ENCODE peak calls at places on chromosome 13, in four cellular contexts. H is uterus, V is WTC11, S is osteocyte. L is an unnamed sample.

GRCh38 chr13:26759907-26760834 is at the start of gene GPR12:
- DNase-seq in H (no peak), V (peak; percentile 16), S (no peak), L (no peak)

GRCh38 chr13:79398915-79399314 is 7.1 kb downstream of the RBM26 start:
- DNase-seq in H (no peak), V (no peak), S (no peak), L (no peak)

GRCh38 chr13:36297259-36297599 is 385 bp downstream of the CCDC169 start:
- DNase-seq in H (no peak), V (no peak), S (no peak), L (peak; percentile 90)

GRCh38 chr13:59300347-59301165 is 863.2 kb downstream of the DIAPH3 start:
- DNase-seq in H (no peak), V (no peak), S (no peak), L (no peak)

GRCh38 chr13:95231393-95231792 is 69.9 kb downstream of the ABCC4 start:
- DNase-seq in H (no peak), V (no peak), S (peak; percentile 49), L (no peak)

GRCh38 chr13:99693351-99693750 is 192.1 kb downstream of the TM9SF2 start:
- DNase-seq in H (no peak), V (no peak), S (no peak), L (no peak)

GRCh38 chr13:78341032-78341431 is 262.3 kb downstream of the POU4F1 start:
- DNase-seq in H (no peak), V (no peak), S (no peak), L (no peak)

GRCh38 chr13:42066542-42066941 is 18.1 kb downstream of the DGKH start:
- DNase-seq in H (no peak), V (no peak), S (no peak), L (no peak)

GRCh38 chr13:47594833-47595232 is 406.2 kb downstream of the SUCLA2 start:
- DNase-seq in H (no peak), V (no peak), S (no peak), L (no peak)

GRCh38 chr13:68056816-68057710 is 826.9 kb upstream of the PCDH9 start:
- DNase-seq in H (no peak), V (no peak), S (no peak), L (no peak)

GRCh38 chr13:97843201-97843600 is 110.3 kb upstream of the IPO5 start:
- DNase-seq in H (no peak), V (no peak), S (no peak), L (no peak)

GRCh38 chr13:93446256-93446655 is 219.6 kb downstream of the GPC6 start:
- DNase-seq in H (no peak), V (no peak), S (no peak), L (no peak)

GRCh38 chr13:73922728-73923393 is 211.3 kb downstream of the KLF12 start:
- DNase-seq in H (no peak), V (no peak), S (no peak), L (no peak)

GRCh38 chr13:62320731-62321130 is 905.1 kb upstream of the PCDH20 start:
- DNase-seq in H (no peak), V (no peak), S (no peak), L (no peak)

GRCh38 chr13:108121406-108121805 is 93.9 kb downstream of the LIG4 start:
- DNase-seq in H (no peak), V (no peak), S (no peak), L (no peak)

GRCh38 chr13:98664047-98664446 is 87.1 kb upstream of the STK24 start:
- DNase-seq in H (no peak), V (no peak), S (no peak), L (no peak)

GRCh38 chr13:64925284-64925683 is 2304.9 kb downstream of the PCDH9 start:
- DNase-seq in H (no peak), V (peak; percentile 54), S (peak; percentile 81), L (no peak)

GRCh38 chr13:32940601-32941000 is 75.6 kb upstream of the KL start:
- DNase-seq in H (no peak), V (no peak), S (peak; percentile 73), L (no peak)

GRCh38 chr13:101397742-101398141 is 18.6 kb downstream of the NALCN start:
- DNase-seq in H (no peak), V (no peak), S (no peak), L (no peak)

GRCh38 chr13:33186851-33187250 is 98.7 kb downstream of the STARD13 start:
- DNase-seq in H (no peak), V (no peak), S (no peak), L (no peak)

GRCh38 chr13:48412100-48412556 is 785 bp downstream of the LPAR6 start:
- DNase-seq in H (no peak), V (no peak), S (no peak), L (no peak)

GRCh38 chr13:111267784-111268183 is 52.7 kb upstream of the TEX29 start:
- DNase-seq in H (no peak), V (no peak), S (no peak), L (no peak)

GRCh38 chr13:40680659-40681323 is 14.3 kb upstream of the FOXO1 start:
- DNase-seq in H (no peak), V (peak; percentile 54), S (peak; percentile 25), L (no peak)

GRCh38 chr13:113731192-113732175 is 27.5 kb upstream of the TMEM255B start:
- DNase-seq in H (no peak), V (no peak), S (no peak), L (no peak)

GRCh38 chr13:99610702-99611289 is 109.5 kb downstream of the TM9SF2 start:
- DNase-seq in H (no peak), V (no peak), S (no peak), L (no peak)

GRCh38 chr13:100304241-100304640 is 215.3 kb downstream of the PCCA start:
- DNase-seq in H (no peak), V (no peak), S (no peak), L (no peak)

GRCh38 chr13:65901723-65902122 is 1328.4 kb downstream of the PCDH9 start:
- DNase-seq in H (no peak), V (no peak), S (no peak), L (no peak)

GRCh38 chr13:103100795-103101194 is 34.6 kb upstream of the SLC10A2 start:
- DNase-seq in H (no peak), V (no peak), S (no peak), L (no peak)

GRCh38 chr13:43273362-43273761 is 250.0 kb downstream of the DNAJC15 start:
- DNase-seq in H (no peak), V (no peak), S (no peak), L (no peak)

GRCh38 chr13:109990296-109990695 is 203.9 kb upstream of the IRS2 start:
- DNase-seq in H (no peak), V (no peak), S (no peak), L (no peak)

GRCh38 chr13:43363156-43363918 is 340.0 kb downstream of the DNAJC15 start:
- DNase-seq in H (no peak), V (no peak), S (no peak), L (no peak)

GRCh38 chr13:110249326-110249725 is 57.6 kb downstream of the COL4A1 start:
- DNase-seq in H (no peak), V (no peak), S (peak; percentile 25), L (no peak)

GRCh38 chr13:53151692-53152421 is 123.2 kb downstream of the OLFM4 start:
- DNase-seq in H (peak; percentile 31), V (peak; percentile 71), S (no peak), L (no peak)

GRCh38 chr13:28429685-28430290 is 65.1 kb downstream of the FLT1 start:
- DNase-seq in H (no peak), V (peak; percentile 47), S (no peak), L (no peak)

GRCh38 chr13:44431150-44431549 is 57.5 kb downstream of the SERP2 start:
- DNase-seq in H (no peak), V (no peak), S (no peak), L (no peak)

GRCh38 chr13:27482996-27483395 is 32.6 kb upstream of the MTIF3 start:
- DNase-seq in H (no peak), V (no peak), S (no peak), L (no peak)

GRCh38 chr13:74778946-74779345 is 644.7 kb upstream of the KLF12 start:
- DNase-seq in H (no peak), V (no peak), S (no peak), L (no peak)

GRCh38 chr13:110319774-110320509 is 12.9 kb downstream of the COL4A2 start:
- DNase-seq in H (no peak), V (no peak), S (no peak), L (no peak)

GRCh38 chr13:46126552-46127171 is 21.8 kb upstream of the CPB2 start:
- DNase-seq in H (no peak), V (peak; percentile 83), S (peak; percentile 87), L (no peak)
- TF ChIP-seq CTCF in H (peak; percentile 50), V (peak; percentile 61), S (peak; percentile 87), L (peak; percentile 43)

DNA sequence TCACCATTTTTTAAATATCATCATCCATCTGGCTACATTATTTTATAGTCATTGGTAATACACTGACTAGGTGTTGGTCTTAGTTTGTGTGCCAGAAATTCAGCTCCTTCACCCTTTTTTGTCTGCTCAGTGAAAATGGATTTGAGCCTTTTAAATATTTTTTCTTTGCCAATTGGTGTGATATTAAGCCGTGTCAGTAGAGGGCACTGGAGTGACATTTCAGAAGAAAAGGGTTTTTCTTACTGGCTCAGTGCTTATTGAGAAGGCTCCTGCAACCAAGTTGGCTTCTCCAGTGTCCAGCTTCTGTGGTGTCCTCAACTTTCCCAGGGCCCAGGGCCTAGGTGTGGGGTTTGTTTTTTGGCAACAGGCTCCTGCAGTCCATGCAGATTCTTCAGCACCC is 546.6 kb downstream of the DACH1 start:
- DNase-seq in H (no peak), V (peak; percentile 16), S (no peak), L (no peak)
- TF ChIP-seq CTCF in H (no peak), V (peak; percentile 30), S (peak; percentile 44), L (no peak)

GRCh38 chr13:50512602-50513527 is 330.6 kb downstream of the DLEU7 start:
- DNase-seq in H (peak; percentile 61), V (no peak), S (no peak), L (no peak)
- TF ChIP-seq CTCF in H (no peak), V (no peak), S (peak; percentile 20), L (no peak)

DNA sequence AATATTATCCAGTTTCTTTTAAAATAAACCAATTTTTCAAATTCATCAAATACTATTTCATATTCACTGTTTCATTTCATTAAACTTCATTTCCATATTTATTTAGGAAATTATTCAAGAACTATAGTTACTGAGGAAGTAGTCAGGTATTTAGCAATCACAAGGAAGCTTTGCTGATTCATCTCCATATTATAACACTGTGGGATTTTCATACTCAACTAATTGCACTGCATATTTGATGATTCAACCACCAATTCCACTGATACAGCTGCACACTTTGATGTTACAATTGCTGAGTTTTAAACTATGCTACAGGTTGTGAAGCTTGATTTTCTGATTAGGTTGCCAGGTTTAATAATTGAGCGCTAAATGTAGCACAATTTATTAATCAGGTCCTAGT is 556.8 kb upstream of the SLITRK1 start:
- DNase-seq in H (no peak), V (no peak), S (no peak), L (no peak)
- TF ChIP-seq CTCF in H (no peak), V (no peak), S (no peak), L (no peak)

GRCh38 chr13:49874430-49874829 is 61.7 kb downstream of the SPRYD7 start:
- DNase-seq in H (no peak), V (no peak), S (no peak), L (no peak)

GRCh38 chr13:49865174-49865573 is 71.0 kb downstream of the SPRYD7 start:
- DNase-seq in H (no peak), V (no peak), S (no peak), L (no peak)

GRCh38 chr13:49867834-49868233 is 68.3 kb downstream of the SPRYD7 start:
- DNase-seq in H (no peak), V (no peak), S (no peak), L (no peak)

GRCh38 chr13:49869514-49869913 is 66.6 kb downstream of the SPRYD7 start:
- DNase-seq in H (no peak), V (peak; percentile 69), S (no peak), L (no peak)
- TF ChIP-seq CTCF in H (no peak), V (peak; percentile 24), S (peak; percentile 39), L (no peak)